ENCODE peak calls at places on chromosomes 11 and 22, in four cellular contexts. One of them, this sample, is unnamed.

GRCh38 chr11:61092908-61093763 is 9.2 kb upstream of the CD5 start:
- DNase-seq in HCT116: no peak
- DNase-seq in H1: no peak
- DNase-seq in K562: no peak
- DNase-seq in this sample: no peak

GRCh38 chr11:19954899-19955298 is 205.4 kb downstream of the DBX1 start:
- DNase-seq in HCT116: no peak
- DNase-seq in H1: no peak
- DNase-seq in K562: no peak
- DNase-seq in this sample: peak; percentile 56

GRCh38 chr22:26671317-26672059 is 14.1 kb downstream of the MIAT start:
- DNase-seq in HCT116: no peak
- DNase-seq in H1: no peak
- DNase-seq in K562: no peak
- DNase-seq in this sample: no peak

GRCh38 chr11:33227578-33228261 is 29.5 kb upstream of the HIPK3 start:
- DNase-seq in HCT116: no peak
- DNase-seq in H1: no peak
- DNase-seq in K562: no peak
- DNase-seq in this sample: no peak

GRCh38 chr11:32318071-32318815 is 117.1 kb downstream of the WT1 start:
- DNase-seq in HCT116: no peak
- DNase-seq in H1: no peak
- DNase-seq in K562: no peak
- DNase-seq in this sample: no peak

GRCh38 chr11:78860720-78861422 is 286.2 kb upstream of the NARS2 start:
- DNase-seq in HCT116: no peak
- DNase-seq in H1: peak; percentile 68
- DNase-seq in K562: peak; percentile 11
- DNase-seq in this sample: no peak

GRCh38 chr22:40855104-40855959 is 1.1 kb downstream of the ST13 start:
- DNase-seq in HCT116: no peak
- DNase-seq in H1: no peak
- DNase-seq in K562: no peak
- DNase-seq in this sample: no peak

GRCh38 chr22:38755155-38755910 is 465 bp downstream of the SUN2 start:
- DNase-seq in HCT116: no peak
- DNase-seq in H1: peak; percentile 77
- DNase-seq in K562: peak; percentile 91
- DNase-seq in this sample: peak; percentile 80

GRCh38 chr11:33722579-33723234 is 13.5 kb downstream of the CD59 start:
- DNase-seq in HCT116: no peak
- DNase-seq in H1: no peak
- DNase-seq in K562: peak; percentile 45
- DNase-seq in this sample: no peak

GRCh38 chr11:118572914-118573550 is 823 bp downstream of the ARCN1 start:
- DNase-seq in HCT116: peak; percentile 8
- DNase-seq in H1: no peak
- DNase-seq in K562: peak; percentile 74
- DNase-seq in this sample: peak; percentile 27

GRCh38 chr11:14413307-14414072 is 54.5 kb upstream of the RRAS2 start:
- DNase-seq in HCT116: no peak
- DNase-seq in H1: peak; percentile 70
- DNase-seq in K562: peak; percentile 50
- DNase-seq in this sample: no peak

GRCh38 chr11:3132831-3133455 is 32.2 kb downstream of the OSBPL5 start:
- DNase-seq in HCT116: no peak
- DNase-seq in H1: no peak
- DNase-seq in K562: no peak
- DNase-seq in this sample: no peak

GRCh38 chr11:94132152-94132558 is 3.5 kb downstream of the PANX1 start:
- DNase-seq in HCT116: no peak
- DNase-seq in H1: peak; percentile 33
- DNase-seq in K562: no peak
- DNase-seq in this sample: no peak

GRCh38 chr11:119101367-119101758 is 290 bp downstream of the DPAGT1 start:
- DNase-seq in HCT116: no peak
- DNase-seq in H1: peak; percentile 85
- DNase-seq in K562: peak; percentile 55
- DNase-seq in this sample: peak; percentile 38

GRCh38 chr11:39365809-39366436 is 2093.5 kb downstream of the LRRC4C start:
- DNase-seq in HCT116: no peak
- DNase-seq in H1: no peak
- DNase-seq in K562: no peak
- DNase-seq in this sample: no peak

GRCh38 chr22:37771081-37771480 is 36.7 kb upstream of the GCAT start:
- DNase-seq in HCT116: no peak
- DNase-seq in H1: no peak
- DNase-seq in K562: no peak
- DNase-seq in this sample: no peak

GRCh38 chr22:50216161-50216683 is 15.4 kb downstream of the SELENOO start:
- DNase-seq in HCT116: no peak
- DNase-seq in H1: no peak
- DNase-seq in K562: no peak
- DNase-seq in this sample: no peak

GRCh38 chr22:50218153-50218995 is 17.6 kb downstream of the SELENOO start:
- DNase-seq in HCT116: no peak
- DNase-seq in H1: peak; percentile 52
- DNase-seq in K562: no peak
- DNase-seq in this sample: no peak

GRCh38 chr22:50216684-50217520 is 16.1 kb downstream of the SELENOO start:
- DNase-seq in HCT116: no peak
- DNase-seq in H1: no peak
- DNase-seq in K562: no peak
- DNase-seq in this sample: no peak

GRCh38 chr22:50218996-50219727 is 18.4 kb downstream of the SELENOO start:
- DNase-seq in HCT116: peak; percentile 18
- DNase-seq in H1: peak; percentile 76
- DNase-seq in K562: peak; percentile 79
- DNase-seq in this sample: peak; percentile 32

DNA sequence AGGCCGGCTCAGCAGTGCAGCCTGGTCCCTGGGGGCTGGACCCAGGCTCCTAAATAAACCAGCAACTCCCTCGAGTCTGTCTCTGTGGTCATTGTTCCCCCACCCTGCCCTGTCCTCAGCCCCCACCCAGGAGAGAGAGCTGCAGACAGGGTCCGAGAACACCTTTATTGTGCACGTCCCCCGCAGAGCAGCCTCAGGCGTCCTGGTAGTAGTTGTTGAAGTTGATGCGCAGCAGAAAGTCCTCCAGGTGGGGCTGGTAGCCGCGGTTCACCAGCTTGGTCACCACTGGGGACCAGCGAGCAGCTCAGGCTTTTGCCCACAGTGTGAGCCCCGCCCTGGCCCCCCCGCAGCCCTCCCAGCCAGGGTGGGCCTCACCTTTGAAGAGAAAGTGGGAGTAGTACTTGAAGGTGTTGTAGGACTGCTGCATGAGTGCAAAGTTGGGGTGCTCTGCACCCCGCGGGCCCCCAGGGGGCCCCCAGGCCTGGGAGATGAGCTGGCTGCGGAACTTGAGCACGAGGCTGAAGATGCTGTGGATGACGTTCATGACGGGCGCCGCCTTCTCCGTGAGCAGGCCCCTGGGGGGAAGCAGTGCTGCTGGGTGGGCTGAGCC is 16.8 kb downstream of the SELENOO start:
- DNase-seq in HCT116: no peak
- DNase-seq in H1: peak; percentile 43
- DNase-seq in K562: no peak
- DNase-seq in this sample: no peak
- TF ChIP-seq FOSL1 in HCT116: no peak
- TF ChIP-seq FOSL1 in H1: no peak
- TF ChIP-seq FOSL1 in K562: no peak
- TF ChIP-seq FOSL1 in this sample: no peak

DNA sequence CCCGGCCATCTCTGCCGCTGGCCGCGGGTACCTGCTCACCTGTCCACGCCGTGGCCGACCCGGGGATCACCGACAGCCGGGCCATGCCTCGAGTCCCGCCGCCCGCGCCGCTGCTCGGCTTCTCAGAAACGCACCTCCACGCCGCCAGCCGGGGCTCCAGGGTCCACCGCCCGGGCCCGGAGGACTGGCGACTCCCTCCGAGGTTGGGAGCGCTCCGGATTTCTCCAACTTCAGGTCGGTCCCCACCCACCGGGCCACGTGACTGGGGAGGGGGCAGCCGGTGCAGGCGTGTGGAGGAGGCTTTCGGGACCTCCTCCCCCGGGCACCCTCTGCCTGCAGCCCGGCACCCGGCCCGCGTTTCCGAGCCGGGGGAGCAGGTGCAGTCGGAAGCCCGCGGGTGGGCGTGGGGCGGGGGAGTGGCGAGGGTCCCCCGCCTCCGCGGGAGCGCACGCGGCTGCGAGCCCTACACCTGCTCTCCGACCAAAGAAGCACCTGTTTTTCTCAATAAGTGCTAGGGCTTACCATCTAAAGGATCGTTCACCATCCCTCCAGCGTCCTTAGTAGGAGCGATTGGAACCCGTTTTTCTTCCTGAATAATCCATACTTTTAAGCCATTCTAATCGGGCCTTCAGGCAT is 627 bp upstream of the NRIP3 start:
- DNase-seq in HCT116: no peak
- DNase-seq in H1: peak; percentile 81
- DNase-seq in K562: peak; percentile 17
- DNase-seq in this sample: no peak
- TF ChIP-seq MAX in HCT116: no peak
- TF ChIP-seq MAX in H1: peak; percentile 60
- TF ChIP-seq MAX in K562: no peak
- TF ChIP-seq MAX in this sample: no peak

GRCh38 chr11:92026664-92027063 is 198.0 kb upstream of the FAT3 start:
- DNase-seq in HCT116: no peak
- DNase-seq in H1: no peak
- DNase-seq in K562: no peak
- DNase-seq in this sample: no peak

GRCh38 chr11:92018332-92018731 is 206.3 kb upstream of the FAT3 start:
- DNase-seq in HCT116: no peak
- DNase-seq in H1: no peak
- DNase-seq in K562: no peak
- DNase-seq in this sample: no peak

GRCh38 chr11:92024788-92025187 is 199.8 kb upstream of the FAT3 start:
- DNase-seq in HCT116: no peak
- DNase-seq in H1: no peak
- DNase-seq in K562: no peak
- DNase-seq in this sample: no peak

GRCh38 chr11:92022499-92022898 is 202.1 kb upstream of the FAT3 start:
- DNase-seq in HCT116: no peak
- DNase-seq in H1: no peak
- DNase-seq in K562: no peak
- DNase-seq in this sample: no peak
- TF ChIP-seq FOSL1 in HCT116: no peak
- TF ChIP-seq FOSL1 in H1: no peak
- TF ChIP-seq FOSL1 in K562: no peak
- TF ChIP-seq FOSL1 in this sample: no peak

DNA sequence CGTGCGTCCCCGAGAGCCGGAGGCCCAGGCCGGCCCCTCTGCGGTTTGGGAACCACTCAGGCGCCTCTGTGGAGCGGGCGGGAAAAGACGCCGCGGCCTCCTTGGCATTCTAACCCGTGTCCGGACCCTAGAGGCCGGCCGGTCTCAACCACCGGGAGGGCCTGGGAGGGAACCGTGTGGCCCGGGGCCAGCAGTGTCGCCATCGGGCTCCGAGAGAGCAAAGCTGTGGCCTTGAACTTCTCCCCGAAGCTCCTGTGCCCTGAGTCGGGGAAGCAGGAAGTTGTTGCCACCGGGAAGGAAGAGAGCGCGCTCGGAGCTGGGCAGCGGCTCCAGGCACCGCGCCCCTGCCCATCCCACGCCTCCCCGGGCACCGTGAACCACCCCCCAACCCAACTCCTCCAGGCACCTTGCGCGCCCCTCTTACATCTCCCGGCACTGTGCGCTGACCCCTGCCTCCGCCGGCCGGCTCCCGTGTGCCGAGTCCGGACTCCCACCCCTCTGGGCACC is 80.1 kb upstream of the PPARA start:
- DNase-seq in HCT116: no peak
- DNase-seq in H1: peak; percentile 74
- DNase-seq in K562: no peak
- DNase-seq in this sample: peak; percentile 10
- TF ChIP-seq MAX in HCT116: peak; percentile 3
- TF ChIP-seq MAX in H1: no peak
- TF ChIP-seq MAX in K562: no peak
- TF ChIP-seq MAX in this sample: no peak

GRCh38 chr11:102592634-102593581 is 32.2 kb downstream of the MMP20 start:
- DNase-seq in HCT116: peak; percentile 64
- DNase-seq in H1: no peak
- DNase-seq in K562: peak; percentile 13
- DNase-seq in this sample: peak; percentile 65
- TF ChIP-seq FOSL1 in HCT116: no peak
- TF ChIP-seq FOSL1 in H1: no peak
- TF ChIP-seq FOSL1 in K562: no peak
- TF ChIP-seq FOSL1 in this sample: no peak

GRCh38 chr22:49736538-49736937 is 91.1 kb downstream of the BRD1 start:
- DNase-seq in HCT116: no peak
- DNase-seq in H1: no peak
- DNase-seq in K562: no peak
- DNase-seq in this sample: no peak
- TF ChIP-seq MAX in HCT116: no peak
- TF ChIP-seq MAX in H1: no peak
- TF ChIP-seq MAX in K562: no peak
- TF ChIP-seq MAX in this sample: no peak

GRCh38 chr11:69434341-69434960 is 47.0 kb upstream of the LINC01488 start:
- DNase-seq in HCT116: no peak
- DNase-seq in H1: no peak
- DNase-seq in K562: no peak
- DNase-seq in this sample: no peak

GRCh38 chr11:69433741-69434140 is 47.7 kb upstream of the LINC01488 start:
- DNase-seq in HCT116: no peak
- DNase-seq in H1: no peak
- DNase-seq in K562: no peak
- DNase-seq in this sample: no peak

GRCh38 chr11:69436041-69436982 is 45.2 kb upstream of the LINC01488 start:
- DNase-seq in HCT116: no peak
- DNase-seq in H1: no peak
- DNase-seq in K562: no peak
- DNase-seq in this sample: no peak

GRCh38 chr11:69437001-69437875 is 44.2 kb upstream of the LINC01488 start:
- DNase-seq in HCT116: no peak
- DNase-seq in H1: no peak
- DNase-seq in K562: no peak
- DNase-seq in this sample: peak; percentile 82

DNA sequence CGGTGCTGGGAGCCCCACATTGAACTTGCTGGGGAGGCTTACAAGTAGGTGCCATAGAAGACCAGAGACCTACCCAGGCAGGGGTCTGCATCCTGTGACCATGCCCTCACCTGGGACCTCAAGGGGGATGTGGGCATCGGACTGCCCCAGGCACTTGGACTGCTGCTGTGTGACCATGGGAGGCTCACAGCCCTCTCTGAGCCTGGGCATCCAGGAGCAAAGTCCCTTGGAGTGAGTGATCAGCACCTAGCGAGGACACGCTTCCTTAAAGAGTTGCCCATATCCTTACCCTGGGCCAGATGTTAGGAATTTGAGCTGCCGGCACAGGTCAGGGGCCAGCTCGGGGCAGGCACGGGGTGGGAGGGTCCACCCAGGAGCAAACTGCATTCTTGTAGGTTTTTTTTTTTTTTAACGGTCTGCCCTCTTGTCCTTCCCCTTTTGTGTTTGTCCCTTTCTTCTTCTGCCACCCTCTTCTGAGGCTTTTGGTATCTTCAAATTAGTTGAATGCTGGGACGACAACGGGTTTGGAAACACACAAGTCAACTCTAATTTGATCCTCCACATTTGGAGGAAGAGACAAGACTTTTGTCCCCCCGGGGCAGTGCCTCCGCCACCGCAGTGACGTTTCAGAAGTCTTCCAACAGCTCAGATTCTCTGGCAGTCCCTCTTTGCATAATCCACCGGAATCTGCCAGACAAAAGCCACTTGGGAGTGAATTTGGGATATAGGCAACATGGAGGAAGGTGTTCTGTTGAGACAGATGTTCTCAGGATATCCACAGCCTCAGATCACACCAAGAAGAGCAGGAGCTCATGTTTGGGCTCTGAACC is 46.1 kb upstream of the LINC01488 start:
- DNase-seq in HCT116: no peak
- DNase-seq in H1: no peak
- DNase-seq in K562: no peak
- DNase-seq in this sample: no peak
- TF ChIP-seq FOSL1 in HCT116: no peak
- TF ChIP-seq FOSL1 in H1: no peak
- TF ChIP-seq FOSL1 in K562: no peak
- TF ChIP-seq FOSL1 in this sample: no peak

This sample was measured in HepG2.